ENCODE peak calls at places on chromosomes 4 and X, in ten cellular contexts. A is thoracic aorta; O is GM23338; R is activated CD4-positive, CD25-positive, alpha-beta regulatory T cell treated with anti-CD3 and anti-CD28 coated beads, Interleukin-2, amount 50 U/mL, for 16 hours; N is Calu3; H is spleen; I is activated naive CD4-positive, alpha-beta T cell; P is T-cell; J is ELF-1; S is AG08396. X is an unnamed sample.
A peak's percentile ranks its signal among the peaks of the same experiment; 100 is the strongest.

GRCh38 chr4:139301821-139302611 is at the start of gene NDUFC1:
- DNase-seq in A (no peak), O (peak; percentile 81), R (peak; percentile 41), N (peak; percentile 46), H (peak; percentile 91), I (peak; percentile 33), P (peak; percentile 57), J (peak; percentile 73), S (peak; percentile 55), X (peak; percentile 84)

GRCh38 chrX:132470830-132471229 is 18.0 kb downstream of the MBNL3 start:
- DNase-seq in A (no peak), O (no peak), R (no peak), N (no peak), H (no peak), I (no peak), P (no peak), J (no peak), S (no peak), X (no peak)

GRCh38 chr4:53349201-53349600 is 16.7 kb downstream of the SCFD2 start:
- DNase-seq in A (no peak), O (no peak), R (no peak), N (no peak), H (no peak), I (no peak), P (no peak), J (no peak), S (no peak), X (no peak)

GRCh38 chrX:69019073-69019890 is 146.0 kb downstream of the PJA1 start:
- DNase-seq in A (no peak), O (no peak), R (no peak), N (no peak), H (no peak), I (no peak), P (no peak), J (no peak), S (peak; percentile 2), X (no peak)

GRCh38 chr4:65845169-65845568 is 174.9 kb upstream of the EPHA5 start:
- DNase-seq in A (no peak), O (no peak), R (no peak), N (no peak), H (no peak), I (no peak), P (no peak), J (no peak), S (no peak), X (no peak)

GRCh38 chr4:3365871-3366842 is 73.3 kb downstream of the RGS12 start:
- DNase-seq in A (no peak), O (no peak), R (no peak), N (no peak), H (peak; percentile 71), I (no peak), P (no peak), J (no peak), S (no peak), X (no peak)

GRCh38 chr4:82500106-82500738 is 61.6 kb downstream of the TMEM150C start:
- DNase-seq in A (no peak), O (no peak), R (no peak), N (no peak), H (no peak), I (no peak), P (no peak), J (no peak), S (no peak), X (no peak)

GRCh38 chr4:139922625-139923024 is 231.4 kb downstream of the MAML3 start:
- DNase-seq in A (no peak), O (no peak), R (no peak), N (no peak), H (no peak), I (no peak), P (no peak), J (no peak), S (peak; percentile 17), X (no peak)

GRCh38 chr4:3661989-3662388 is 104.2 kb upstream of the ADRA2C start:
- DNase-seq in A (no peak), O (no peak), R (no peak), N (no peak), H (no peak), I (no peak), P (no peak), J (no peak), S (no peak), X (peak; percentile 52)

GRCh38 chr4:87406462-87406861 is 15.5 kb upstream of the HSD17B11 start:
- DNase-seq in A (no peak), O (no peak), R (no peak), N (no peak), H (no peak), I (no peak), P (no peak), J (no peak), S (no peak), X (no peak)

GRCh38 chr4:128768373-128768996 is 41.0 kb upstream of the JADE1 start:
- DNase-seq in A (no peak), O (no peak), R (no peak), N (no peak), H (no peak), I (no peak), P (no peak), J (peak; percentile 45), S (no peak), X (no peak)